ENCODE peak calls at places on chromosomes 7 and 10, in eight cellular contexts. W is endodermal cell; U is effector memory CD4-positive, alpha-beta T cell; E is left cardiac atrium; I is activated CD4-positive, CD25-positive, alpha-beta regulatory T cell; F is fibroblast of the aortic adventitia; Q is cardiac muscle cell; Z is stimulated activated CD4-positive, alpha-beta T cell treated with anti-CD3 and anti-CD28 coated beads, Interleukin-15, amount 100 ng/mL, for 24 hours. A is an unnamed sample.

GRCh38 chr10:97633921-97634320 is 621 bp upstream of the MORN4 start:
- DNase-seq in F (no peak), U (no peak), E (no peak), W (peak), Z (peak), Q (peak), I (no peak), A (no peak)

GRCh38 chr7:117715784-117716445 is 157.3 kb downstream of the CTTNBP2 start:
- DNase-seq in Z (peak), E (no peak), I (no peak), W (peak), F (peak), U (no peak), Q (peak), A (no peak)

GRCh38 chr10:28444031-28444430 is 88.9 kb upstream of the WAC start:
- DNase-seq in Z (no peak), F (no peak), U (no peak), Q (no peak), W (peak), I (no peak), E (no peak), A (no peak)

GRCh38 chr7:23347682-23348180 is 48.6 kb downstream of the MALSU1 start:
- DNase-seq in U (no peak), Q (peak), W (no peak), E (no peak), F (peak), I (no peak), Z (no peak), A (no peak)

GRCh38 chr7:4766666-4767530 is 8.5 kb upstream of the AP5Z1 start:
- DNase-seq in U (no peak), W (no peak), I (no peak), Z (no peak), Q (no peak), F (peak), E (no peak), A (no peak)

GRCh38 chr7:141697211-141697871 is 4.6 kb downstream of the DENND11 start:
- DNase-seq in I (no peak), W (no peak), F (peak), Z (no peak), U (no peak), Q (no peak), E (no peak), A (no peak)

GRCh38 chr10:80413152-80413996 is 5.0 kb downstream of the PRXL2A start:
- DNase-seq in E (peak), Q (peak), W (no peak), U (no peak), F (no peak), Z (no peak), I (no peak), A (no peak)

GRCh38 chr7:99404235-99404976 is 4.0 kb downstream of the PDAP1 start:
- DNase-seq in Q (no peak), I (no peak), Z (no peak), F (peak), E (peak), W (no peak), U (no peak), A (no peak)

GRCh38 chr7:16636533-16637173 is 8.9 kb downstream of the ANKMY2 start:
- DNase-seq in W (no peak), I (no peak), F (peak), E (no peak), U (no peak), Q (no peak), Z (no peak), A (no peak)

GRCh38 chr10:6185039-6185716 is 17.6 kb upstream of the PFKFB3 start:
- DNase-seq in W (peak), E (no peak), I (no peak), U (no peak), Z (no peak), Q (peak), F (no peak), A (no peak)

GRCh38 chr10:580796-581195 is 108.7 kb downstream of the DIP2C start:
- DNase-seq in Q (peak), I (no peak), Z (no peak), E (no peak), W (no peak), U (no peak), F (peak), A (no peak)

GRCh38 chr7:149635561-149636329 is 137.6 kb downstream of the ZNF467 start:
- DNase-seq in Z (peak), U (no peak), E (no peak), W (peak), F (no peak), Q (no peak), I (no peak), A (no peak)

GRCh38 chr7:139245401-139245800 is 14.4 kb downstream of the UBN2 start:
- DNase-seq in U (no peak), Z (no peak), Q (no peak), E (no peak), W (no peak), I (no peak), F (no peak), A (no peak)

GRCh38 chr10:53314856-53315255 is 542.3 kb upstream of the MBL2 start:
- DNase-seq in F (peak), Z (no peak), I (no peak), W (no peak), U (no peak), Q (peak), E (no peak), A (no peak)

GRCh38 chr10:110221044-110221720 is 13.8 kb downstream of the MXI1 start:
- DNase-seq in I (no peak), E (no peak), F (no peak), Z (no peak), U (no peak), Q (no peak), W (no peak), A (no peak)

GRCh38 chr7:77327067-77327931 is 88.8 kb downstream of the GSAP start:
- DNase-seq in W (no peak), U (no peak), Q (peak), E (peak), Z (no peak), I (no peak), F (peak), A (no peak)

GRCh38 chr7:47804767-47805545 is 143.3 kb downstream of the PKD1L1 start:
- DNase-seq in E (no peak), F (no peak), I (no peak), Z (no peak), W (peak), U (no peak), Q (no peak), A (no peak)

GRCh38 chr7:143504937-143505297 is 27.2 kb downstream of the TAS2R41 start:
- DNase-seq in F (no peak), U (no peak), Z (no peak), I (no peak), W (no peak), E (no peak), Q (peak), A (no peak)

GRCh38 chr10:95755511-95756004 is 405 bp upstream of the ENTPD1 start:
- DNase-seq in U (no peak), Z (no peak), W (peak), F (no peak), E (peak), I (no peak), Q (peak), A (no peak)

GRCh38 chr7:157482517-157483120 is 145.8 kb downstream of the DNAJB6 start:
- DNase-seq in Z (no peak), E (no peak), U (no peak), Q (no peak), W (peak), I (no peak), F (no peak), A (no peak)

GRCh38 chr10:10914129-10914528 is 103.5 kb upstream of the CELF2 start:
- DNase-seq in U (no peak), Z (no peak), W (no peak), I (no peak), Q (peak), E (peak), F (peak), A (no peak)

GRCh38 chr7:7737674-7738073 is 19.3 kb upstream of the RPA3 start:
- DNase-seq in E (no peak), Q (no peak), F (no peak), U (no peak), W (no peak), Z (no peak), I (no peak), A (no peak)

GRCh38 chr10:118595598-118596425 is at the start of gene PRLHR:
- DNase-seq in W (peak), F (peak), E (peak), U (no peak), I (no peak), Z (peak), Q (peak), A (no peak)

GRCh38 chr7:37050801-37051200 is 326.5 kb upstream of the AOAH start:
- DNase-seq in Q (no peak), U (no peak), W (no peak), I (no peak), F (no peak), E (no peak), Z (no peak), A (no peak)

GRCh38 chr7:149109969-149110368 is 16.2 kb downstream of the ZNF425 start:
- DNase-seq in I (no peak), Z (no peak), E (no peak), U (no peak), Q (peak), F (no peak), W (no peak), A (no peak)

GRCh38 chr10:115665549-115665948 is 572.4 kb downstream of the ATRNL1 start:
- DNase-seq in W (no peak), F (no peak), U (no peak), Z (no peak), E (no peak), I (no peak), Q (no peak), A (no peak)

GRCh38 chr7:105323366-105323765 is 65.4 kb downstream of the SRPK2 start:
- DNase-seq in Q (no peak), E (no peak), U (no peak), Z (no peak), W (no peak), F (no peak), I (no peak), A (no peak)

GRCh38 chr10:24444337-24444736 is 235.4 kb downstream of the KIAA1217 start:
- DNase-seq in F (no peak), U (no peak), E (no peak), Q (peak), I (no peak), W (no peak), Z (no peak), A (no peak)

A was measured in T-helper 9 cell.